ENCODE peak calls at places on chromosomes 7 and 10, in five cellular contexts. One of them, this sample, is unnamed.

GRCh38 chr10:122239578-122240257 is 31.4 kb upstream of the BTBD16 start:
- DNase-seq in HepG2: no peak
- DNase-seq in HCT116: no peak
- DNase-seq in GM12878: no peak
- DNase-seq in K562: no peak
- DNase-seq in this sample: no peak

GRCh38 chr10:97778452-97779302 is 6.9 kb upstream of the SFRP5 start:
- DNase-seq in HCT116: no peak
- DNase-seq in HepG2: no peak
- DNase-seq in GM12878: no peak
- DNase-seq in K562: no peak
- DNase-seq in this sample: no peak

GRCh38 chr7:141696386-141696785 is 5.6 kb downstream of the DENND11 start:
- DNase-seq in K562: no peak
- DNase-seq in HepG2: no peak
- DNase-seq in GM12878: no peak
- DNase-seq in HCT116: no peak
- DNase-seq in this sample: no peak

GRCh38 chr10:10613654-10614244 is 403.9 kb upstream of the CELF2 start:
- DNase-seq in K562: no peak
- DNase-seq in HepG2: no peak
- DNase-seq in HCT116: no peak
- DNase-seq in GM12878: no peak
- DNase-seq in this sample: no peak

GRCh38 chr7:916291-916941 is 38.1 kb downstream of the ADAP1 start:
- DNase-seq in GM12878: no peak
- DNase-seq in K562: no peak
- DNase-seq in HepG2: no peak
- DNase-seq in HCT116: no peak
- DNase-seq in this sample: peak; percentile 90

GRCh38 chr10:44316922-44317215 is 68.0 kb downstream of the CXCL12 start:
- DNase-seq in HCT116: no peak
- DNase-seq in HepG2: no peak
- DNase-seq in K562: no peak
- DNase-seq in GM12878: no peak
- DNase-seq in this sample: no peak

GRCh38 chr10:17989908-17990767 is 38.4 kb downstream of the SLC39A12 start:
- DNase-seq in K562: no peak
- DNase-seq in GM12878: peak; percentile 41
- DNase-seq in HCT116: peak; percentile 56
- DNase-seq in HepG2: no peak
- DNase-seq in this sample: no peak

GRCh38 chr10:82625497-82626151 is 750.6 kb downstream of the NRG3 start:
- DNase-seq in HCT116: no peak
- DNase-seq in K562: no peak
- DNase-seq in GM12878: no peak
- DNase-seq in HepG2: no peak
- DNase-seq in this sample: peak; percentile 39

GRCh38 chr7:64180989-64181388 is 26.0 kb upstream of the ZNF735 start:
- DNase-seq in HepG2: no peak
- DNase-seq in GM12878: no peak
- DNase-seq in K562: no peak
- DNase-seq in HCT116: no peak
- DNase-seq in this sample: peak; percentile 55

GRCh38 chr7:55641273-55641691 is 69.0 kb upstream of the VOPP1 start:
- DNase-seq in GM12878: peak; percentile 65
- DNase-seq in HepG2: peak; percentile 71
- DNase-seq in K562: peak; percentile 35
- DNase-seq in HCT116: peak; percentile 77
- DNase-seq in this sample: peak; percentile 66

GRCh38 chr10:3886666-3887251 is 101.8 kb upstream of the KLF6 start:
- DNase-seq in HCT116: no peak
- DNase-seq in HepG2: peak; percentile 90
- DNase-seq in K562: no peak
- DNase-seq in GM12878: no peak
- DNase-seq in this sample: peak; percentile 50

GRCh38 chr10:20767028-20767427 is 130.1 kb downstream of the NEBL start:
- DNase-seq in GM12878: no peak
- DNase-seq in HCT116: no peak
- DNase-seq in HepG2: no peak
- DNase-seq in K562: no peak
- DNase-seq in this sample: no peak

GRCh38 chr7:21305455-21306235 is 122.2 kb upstream of the SP4 start:
- DNase-seq in K562: no peak
- DNase-seq in HCT116: no peak
- DNase-seq in GM12878: no peak
- DNase-seq in HepG2: no peak
- DNase-seq in this sample: no peak

GRCh38 chr7:151665363-151665762 is 145.7 kb upstream of the RHEB start:
- DNase-seq in HepG2: no peak
- DNase-seq in GM12878: no peak
- DNase-seq in K562: no peak
- DNase-seq in HCT116: no peak
- DNase-seq in this sample: no peak

GRCh38 chr10:62047960-62048383 is 146.5 kb downstream of the ARID5B start:
- DNase-seq in HCT116: no peak
- DNase-seq in K562: no peak
- DNase-seq in HepG2: peak; percentile 25
- DNase-seq in GM12878: no peak
- DNase-seq in this sample: no peak

GRCh38 chr7:1676550-1677071 is 6.5 kb downstream of the ELFN1 start:
- DNase-seq in HepG2: no peak
- DNase-seq in GM12878: no peak
- DNase-seq in K562: no peak
- DNase-seq in HCT116: no peak
- DNase-seq in this sample: no peak

GRCh38 chr10:95312264-95312663 is 21.5 kb upstream of the PDLIM1 start:
- DNase-seq in K562: no peak
- DNase-seq in HepG2: no peak
- DNase-seq in HCT116: no peak
- DNase-seq in GM12878: no peak
- DNase-seq in this sample: no peak

GRCh38 chr7:20778063-20778721 is 8.5 kb downstream of the SP8 start:
- DNase-seq in K562: peak; percentile 37
- DNase-seq in GM12878: no peak
- DNase-seq in HCT116: no peak
- DNase-seq in HepG2: no peak
- DNase-seq in this sample: peak; percentile 88

GRCh38 chr7:141700848-141701371 is 1.1 kb downstream of the DENND11 start:
- DNase-seq in K562: no peak
- DNase-seq in HepG2: no peak
- DNase-seq in GM12878: no peak
- DNase-seq in HCT116: no peak
- DNase-seq in this sample: peak; percentile 36

GRCh38 chr10:122163182-122164027 is 107.7 kb upstream of the BTBD16 start:
- DNase-seq in GM12878: no peak
- DNase-seq in HepG2: no peak
- DNase-seq in K562: no peak
- DNase-seq in HCT116: no peak
- DNase-seq in this sample: peak; percentile 83

GRCh38 chr7:24714676-24715010 is 42.6 kb downstream of the GSDME start:
- DNase-seq in HCT116: no peak
- DNase-seq in GM12878: no peak
- DNase-seq in K562: no peak
- DNase-seq in HepG2: no peak
- DNase-seq in this sample: no peak

GRCh38 chr7:90276033-90276728 is 31.2 kb downstream of the CFAP69 start:
- DNase-seq in HCT116: no peak
- DNase-seq in K562: no peak
- DNase-seq in GM12878: no peak
- DNase-seq in HepG2: peak; percentile 72
- DNase-seq in this sample: no peak

GRCh38 chr10:114548662-114549061 is 109.4 kb downstream of the ABLIM1 start:
- DNase-seq in HCT116: peak; percentile 56
- DNase-seq in K562: peak; percentile 17
- DNase-seq in GM12878: no peak
- DNase-seq in HepG2: peak; percentile 80
- DNase-seq in this sample: peak; percentile 68

GRCh38 chr10:46282460-46283216 is 4.2 kb upstream of the ANTXRL start:
- DNase-seq in HepG2: peak; percentile 33
- DNase-seq in K562: peak; percentile 68
- DNase-seq in HCT116: peak; percentile 27
- DNase-seq in GM12878: no peak
- DNase-seq in this sample: peak; percentile 91

GRCh38 chr7:102080003-102080361 is 206.7 kb upstream of the SH2B2 start:
- DNase-seq in HepG2: no peak
- DNase-seq in GM12878: no peak
- DNase-seq in K562: no peak
- DNase-seq in HCT116: no peak
- DNase-seq in this sample: no peak

GRCh38 chr7:114765331-114766125 is 156.4 kb upstream of the MDFIC start:
- DNase-seq in HCT116: no peak
- DNase-seq in HepG2: no peak
- DNase-seq in GM12878: no peak
- DNase-seq in K562: no peak
- DNase-seq in this sample: no peak

GRCh38 chr10:22002531-22003110 is 909 bp downstream of the DNAJC1 start:
- DNase-seq in HepG2: peak; percentile 21
- DNase-seq in K562: no peak
- DNase-seq in GM12878: no peak
- DNase-seq in HCT116: no peak
- DNase-seq in this sample: no peak

GRCh38 chr10:31897506-31897905 is 31.1 kb downstream of the ARHGAP12 start:
- DNase-seq in HepG2: no peak
- DNase-seq in K562: no peak
- DNase-seq in GM12878: no peak
- DNase-seq in HCT116: no peak
- DNase-seq in this sample: no peak

GRCh38 chr10:123689880-123690279 is 23.7 kb downstream of the GPR26 start:
- DNase-seq in GM12878: no peak
- DNase-seq in K562: no peak
- DNase-seq in HepG2: no peak
- DNase-seq in HCT116: no peak
- DNase-seq in this sample: no peak

GRCh38 chr7:144384555-144385245 is 18.8 kb downstream of the NOBOX start:
- DNase-seq in HCT116: peak; percentile 48
- DNase-seq in GM12878: no peak
- DNase-seq in HepG2: no peak
- DNase-seq in K562: no peak
- DNase-seq in this sample: no peak

GRCh38 chr10:117373848-117374505 is 1.3 kb downstream of the PDZD8 start:
- DNase-seq in K562: peak; percentile 14
- DNase-seq in HCT116: no peak
- DNase-seq in HepG2: no peak
- DNase-seq in GM12878: no peak
- DNase-seq in this sample: peak; percentile 47
- TF ChIP-seq ZBTB33 in K562: no peak
- TF ChIP-seq ZBTB33 in HCT116: no peak
- TF ChIP-seq ZBTB33 in HepG2: no peak
- TF ChIP-seq ZBTB33 in GM12878: no peak
- TF ChIP-seq ZBTB33 in this sample: no peak

GRCh38 chr10:78337016-78337415 is 303.4 kb downstream of the RPS24 start:
- DNase-seq in HCT116: no peak
- DNase-seq in GM12878: no peak
- DNase-seq in K562: no peak
- DNase-seq in HepG2: no peak
- DNase-seq in this sample: no peak

GRCh38 chr10:78335371-78335690 is 301.7 kb downstream of the RPS24 start:
- DNase-seq in HepG2: no peak
- DNase-seq in GM12878: no peak
- DNase-seq in HCT116: no peak
- DNase-seq in K562: no peak
- DNase-seq in this sample: no peak

GRCh38 chr10:78336402-78336791 is 302.7 kb downstream of the RPS24 start:
- DNase-seq in HepG2: no peak
- DNase-seq in K562: no peak
- DNase-seq in HCT116: no peak
- DNase-seq in GM12878: no peak
- DNase-seq in this sample: no peak

GRCh38 chr10:78337646-78338391 is 304.2 kb downstream of the RPS24 start:
- DNase-seq in HepG2: no peak
- DNase-seq in GM12878: no peak
- DNase-seq in K562: no peak
- DNase-seq in HCT116: no peak
- DNase-seq in this sample: no peak

GRCh38 chr10:78335691-78336401 is 302.2 kb downstream of the RPS24 start:
- DNase-seq in K562: no peak
- DNase-seq in HepG2: no peak
- DNase-seq in HCT116: no peak
- DNase-seq in GM12878: no peak
- DNase-seq in this sample: peak; percentile 59
- TF ChIP-seq ZBTB33 in K562: no peak
- TF ChIP-seq ZBTB33 in HepG2: no peak
- TF ChIP-seq ZBTB33 in HCT116: no peak
- TF ChIP-seq ZBTB33 in GM12878: no peak
- TF ChIP-seq ZBTB33 in this sample: no peak

GRCh38 chr10:103333934-103334520 is 16.9 kb downstream of the PCGF6 start:
- DNase-seq in GM12878: no peak
- DNase-seq in HCT116: peak; percentile 32
- DNase-seq in HepG2: peak; percentile 10
- DNase-seq in K562: no peak
- DNase-seq in this sample: peak; percentile 42
- TF ChIP-seq ZBTB33 in GM12878: no peak
- TF ChIP-seq ZBTB33 in HCT116: no peak
- TF ChIP-seq ZBTB33 in HepG2: no peak
- TF ChIP-seq ZBTB33 in K562: no peak
- TF ChIP-seq ZBTB33 in this sample: no peak

GRCh38 chr10:132387723-132388210 is 9.2 kb upstream of the PWWP2B start:
- DNase-seq in HCT116: no peak
- DNase-seq in K562: peak; percentile 87
- DNase-seq in HepG2: peak; percentile 29
- DNase-seq in GM12878: no peak
- DNase-seq in this sample: peak; percentile 97
- TF ChIP-seq ZBTB33 in HCT116: no peak
- TF ChIP-seq ZBTB33 in K562: no peak
- TF ChIP-seq ZBTB33 in HepG2: no peak
- TF ChIP-seq ZBTB33 in GM12878: no peak
- TF ChIP-seq ZBTB33 in this sample: no peak

DNA sequence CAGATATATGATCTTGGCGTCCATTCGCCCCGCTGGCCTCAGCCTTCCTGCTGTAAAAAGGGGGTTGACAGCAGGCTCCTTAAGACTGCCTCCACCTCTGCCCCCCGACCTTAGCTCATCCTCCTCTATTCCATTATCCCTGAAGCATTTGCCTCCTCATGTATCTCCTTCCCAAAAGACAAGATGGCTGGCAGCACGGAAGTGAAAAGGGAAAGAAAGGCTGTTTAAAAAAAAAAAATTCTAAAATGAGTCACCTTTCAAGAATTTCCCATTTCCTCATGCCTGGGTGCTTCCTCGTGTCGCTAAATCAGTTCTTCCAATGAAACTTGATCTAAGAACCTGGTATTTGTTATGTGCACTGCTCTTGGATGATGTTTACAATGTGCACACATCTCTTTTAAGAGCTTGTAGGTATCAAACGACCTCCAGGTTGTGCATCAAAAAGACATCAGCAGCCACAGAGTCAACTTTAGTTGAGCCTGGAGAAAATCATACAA is 1.7 kb downstream of the SCRN1 start:
- DNase-seq in HepG2: peak; percentile 92
- DNase-seq in HCT116: peak; percentile 89
- DNase-seq in GM12878: no peak
- DNase-seq in K562: no peak
- DNase-seq in this sample: peak; percentile 36
- TF ChIP-seq ZBTB33 in HepG2: no peak
- TF ChIP-seq ZBTB33 in HCT116: no peak
- TF ChIP-seq ZBTB33 in GM12878: no peak
- TF ChIP-seq ZBTB33 in K562: no peak
- TF ChIP-seq ZBTB33 in this sample: no peak

GRCh38 chr7:36777062-36777461 is 52.8 kb upstream of the AOAH start:
- DNase-seq in HCT116: no peak
- DNase-seq in GM12878: no peak
- DNase-seq in HepG2: no peak
- DNase-seq in K562: no peak
- DNase-seq in this sample: no peak
- TF ChIP-seq ZBTB33 in HCT116: no peak
- TF ChIP-seq ZBTB33 in GM12878: no peak
- TF ChIP-seq ZBTB33 in HepG2: no peak
- TF ChIP-seq ZBTB33 in K562: no peak
- TF ChIP-seq ZBTB33 in this sample: no peak

GRCh38 chr10:43160067-43160918 is 22.0 kb downstream of the CSGALNACT2 start:
- DNase-seq in HepG2: no peak
- DNase-seq in K562: no peak
- DNase-seq in GM12878: no peak
- DNase-seq in HCT116: no peak
- DNase-seq in this sample: no peak
- TF ChIP-seq ZBTB33 in HepG2: no peak
- TF ChIP-seq ZBTB33 in K562: no peak
- TF ChIP-seq ZBTB33 in GM12878: no peak
- TF ChIP-seq ZBTB33 in HCT116: no peak
- TF ChIP-seq ZBTB33 in this sample: no peak

This sample was measured in SK-N-SH.